ENCODE peak calls at places on chromosomes 7 and 10, in six cellular contexts. E, O, F, I, V and K are unnamed samples.

GRCh38 chr7:109111086-109111485 is 541.4 kb downstream of the DNAJB9 start:
- DNase-seq in E (no peak), O (no peak), F (no peak), I (no peak), V (no peak), K (peak; percentile 7)

GRCh38 chr10:50883624-50884023 is 1.8 kb downstream of the A1CF start:
- DNase-seq in E (no peak), O (no peak), F (no peak), I (no peak), V (no peak), K (no peak)

GRCh38 chr10:123459371-123460224 is 206.6 kb upstream of the GPR26 start:
- DNase-seq in E (no peak), O (no peak), F (no peak), I (no peak), V (no peak), K (no peak)

GRCh38 chr7:116984917-116985316 is 31.6 kb downstream of the ST7 start:
- DNase-seq in E (no peak), O (no peak), F (no peak), I (peak; percentile 42), V (no peak), K (no peak)

GRCh38 chr10:128147669-128148068 is 21.4 kb upstream of the MKI67 start:
- DNase-seq in E (no peak), O (no peak), F (peak; percentile 76), I (no peak), V (no peak), K (no peak)

GRCh38 chr7:40836218-40836617 is 701.4 kb downstream of the SUGCT start:
- DNase-seq in E (no peak), O (no peak), F (no peak), I (no peak), V (no peak), K (no peak)

GRCh38 chr7:127938588-127938987 is 92.6 kb downstream of the LRRC4 start:
- DNase-seq in E (no peak), O (no peak), F (peak; percentile 55), I (no peak), V (no peak), K (no peak)

GRCh38 chr7:12152196-12152918 is 58.7 kb upstream of the TMEM106B start:
- DNase-seq in E (no peak), O (no peak), F (no peak), I (no peak), V (no peak), K (peak; percentile 11)

GRCh38 chr10:117188399-117188798 is 8.9 kb upstream of the KCNK18 start:
- DNase-seq in E (no peak), O (no peak), F (no peak), I (no peak), V (no peak), K (no peak)

GRCh38 chr10:69397972-69398371 is 18.7 kb downstream of the TACR2 start:
- DNase-seq in E (no peak), O (no peak), F (peak; percentile 24), I (no peak), V (no peak), K (no peak)

GRCh38 chr7:128827248-128827958 is 2.8 kb upstream of the FLNC start:
- DNase-seq in E (peak; percentile 43), O (peak; percentile 68), F (no peak), I (no peak), V (no peak), K (no peak)

GRCh38 chr7:111025013-111025412 is 65.9 kb upstream of the LRRN3 start:
- DNase-seq in E (no peak), O (no peak), F (no peak), I (no peak), V (no peak), K (no peak)

GRCh38 chr10:130929422-130930325 is 381.8 kb downstream of the TCERG1L start:
- DNase-seq in E (no peak), O (no peak), F (no peak), I (no peak), V (no peak), K (no peak)